ENCODE peak calls at places on chromosomes 4 and X, in four cellular contexts. N is HepG2, T is K562, E is GM12878. I is an unnamed sample.

GRCh38 chr4:165207431-165208321 is at the start of gene KLHL2:
- DNase-seq in E (no peak), T (peak), N (peak), I (peak)

GRCh38 chrX:152903589-152903988 is 5.7 kb downstream of the ZNF185 start:
- DNase-seq in T (no peak), N (no peak), E (no peak), I (no peak)

GRCh38 chrX:11363069-11363594 is 69.9 kb downstream of the AMELX start:
- DNase-seq in E (peak), N (no peak), T (no peak), I (no peak)

GRCh38 chrX:81489987-81490386 is 288.1 kb downstream of the SH3BGRL start:
- DNase-seq in T (no peak), E (no peak), N (no peak), I (no peak)

GRCh38 chrX:38206542-38206941 is 14.1 kb downstream of the SRPX start:
- DNase-seq in E (no peak), N (no peak), T (no peak), I (no peak)

GRCh38 chr4:153530284-153530995 is 64.3 kb downstream of the TMEM131L start:
- DNase-seq in N (no peak), T (no peak), E (no peak), I (no peak)

GRCh38 chr4:34720563-34720962 is 1523.8 kb downstream of the ARAP2 start:
- DNase-seq in E (no peak), T (no peak), N (peak), I (peak)

GRCh38 chr4:10596586-10597285 is 87.8 kb downstream of the CLNK start:
- DNase-seq in N (no peak), E (no peak), T (no peak), I (no peak)

GRCh38 chr4:93066746-93067145 is 761.8 kb upstream of the ATOH1 start:
- DNase-seq in T (no peak), E (no peak), N (no peak), I (no peak)

GRCh38 chr4:185398618-185399017 is 2.0 kb downstream of the ANKRD37 start:
- DNase-seq in N (no peak), E (no peak), T (no peak), I (no peak)

GRCh38 chrX:102746134-102746584 is 25.6 kb downstream of the GPRASP3 start:
- DNase-seq in T (no peak), E (no peak), N (no peak), I (no peak)

GRCh38 chr4:92522371-92522770 is 218.6 kb downstream of the GRID2 start:
- DNase-seq in E (no peak), T (no peak), N (no peak), I (no peak)

GRCh38 chrX:57952320-57952678 is 42.0 kb upstream of the ZXDA start:
- DNase-seq in N (no peak), T (no peak), E (no peak), I (no peak)

GRCh38 chr4:91904556-91904955 is 399.2 kb upstream of the GRID2 start:
- DNase-seq in N (no peak), E (no peak), T (no peak), I (no peak)

GRCh38 chrX:135973025-135973547 is 702 bp downstream of the MMGT1 start:
- DNase-seq in E (no peak), T (peak), N (no peak), I (peak)

GRCh38 chrX:57906790-57907189 is 3.5 kb downstream of the ZXDA start:
- DNase-seq in N (no peak), T (no peak), E (no peak), I (no peak)

GRCh38 chr4:187608001-187608421 is 387.6 kb upstream of the ZFP42 start:
- DNase-seq in T (no peak), N (no peak), E (no peak), I (no peak)

GRCh38 chrX:20653070-20653469 is 386.4 kb upstream of the RPS6KA3 start:
- DNase-seq in T (no peak), E (no peak), N (no peak), I (no peak)

GRCh38 chrX:66110112-66110511 is 53.9 kb upstream of the HEPH start:
- DNase-seq in E (no peak), T (peak), N (no peak), I (peak)

GRCh38 chr4:168218663-168219062 is 99.9 kb downstream of the DDX60 start:
- DNase-seq in N (no peak), T (no peak), E (no peak), I (no peak)

GRCh38 chr4:108107729-108108382 is 60.9 kb downstream of the LEF1 start:
- DNase-seq in N (no peak), E (no peak), T (peak), I (no peak)

GRCh38 chr4:106201373-106201772 is 114.6 kb downstream of the TBCK start:
- DNase-seq in N (peak), T (no peak), E (no peak), I (peak)

GRCh38 chr4:140426610-140427103 is 791 bp downstream of the CLGN start:
- DNase-seq in E (no peak), N (peak), T (peak), I (peak)

GRCh38 chr4:17142232-17142711 is 243.8 kb upstream of the LDB2 start:
- DNase-seq in N (no peak), T (no peak), E (no peak), I (no peak)

GRCh38 chr4:74768857-74769525 is 25.3 kb downstream of the BTC start:
- DNase-seq in N (peak), T (no peak), E (no peak), I (no peak)

GRCh38 chr4:17577660-17578481 is 873 bp downstream of the LAP3 start:
- DNase-seq in N (no peak), T (peak), E (no peak), I (peak)

GRCh38 chr4:41795796-41796195 is 47.3 kb upstream of the PHOX2B start:
- DNase-seq in E (no peak), T (no peak), N (no peak), I (no peak)

GRCh38 chr4:102693266-102693850 is 67.4 kb downstream of the MANBA start:
- DNase-seq in T (no peak), E (no peak), N (no peak), I (no peak)

GRCh38 chrX:21658152-21658737 is at the start of gene KLHL34:
- DNase-seq in E (no peak), N (no peak), T (no peak), I (no peak)

GRCh38 chr4:112514079-112514448 is 1.9 kb downstream of the NEUROG2 start:
- DNase-seq in E (no peak), N (no peak), T (no peak), I (peak)

DNA sequence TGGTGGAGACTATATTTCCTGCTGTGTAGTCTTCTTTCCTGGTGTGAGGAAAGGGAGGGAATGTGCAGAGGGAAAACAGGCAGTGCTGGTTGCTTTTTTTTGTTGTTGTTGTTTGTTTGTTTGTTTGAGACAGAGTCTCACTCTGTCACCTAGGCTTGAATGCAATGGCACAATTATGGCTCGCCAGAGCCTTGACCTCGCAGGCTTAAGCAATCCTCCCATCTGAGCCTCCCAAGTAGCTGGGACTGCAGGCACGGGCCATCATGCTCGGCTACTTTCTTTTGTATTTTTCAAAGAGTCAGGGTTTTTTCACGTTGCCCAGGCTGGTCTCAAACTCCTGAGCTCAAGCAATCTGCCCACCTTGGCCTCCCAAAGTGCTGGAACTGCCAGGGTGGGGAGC is 82.5 kb downstream of the RELL1 start:
- DNase-seq in N (no peak), T (no peak), E (no peak), I (no peak)
- TF ChIP-seq BHLHE40 in N (no peak), T (no peak), E (no peak), I (no peak)

GRCh38 chr4:122742933-122743829 is 10.7 kb downstream of the BBS12 start:
- DNase-seq in T (no peak), E (no peak), N (no peak), I (no peak)

GRCh38 chr4:122744229-122744628 is 11.7 kb downstream of the BBS12 start:
- DNase-seq in T (no peak), N (peak), E (no peak), I (no peak)

GRCh38 chr4:122733805-122734155 is 1.3 kb downstream of the BBS12 start:
- DNase-seq in N (no peak), E (no peak), T (no peak), I (no peak)

GRCh38 chr4:122739174-122739573 is 6.7 kb downstream of the BBS12 start:
- DNase-seq in T (no peak), E (no peak), N (no peak), I (no peak)
- TF ChIP-seq FOXM1 in T (no peak), E (no peak), N (no peak), I (no peak)

DNA sequence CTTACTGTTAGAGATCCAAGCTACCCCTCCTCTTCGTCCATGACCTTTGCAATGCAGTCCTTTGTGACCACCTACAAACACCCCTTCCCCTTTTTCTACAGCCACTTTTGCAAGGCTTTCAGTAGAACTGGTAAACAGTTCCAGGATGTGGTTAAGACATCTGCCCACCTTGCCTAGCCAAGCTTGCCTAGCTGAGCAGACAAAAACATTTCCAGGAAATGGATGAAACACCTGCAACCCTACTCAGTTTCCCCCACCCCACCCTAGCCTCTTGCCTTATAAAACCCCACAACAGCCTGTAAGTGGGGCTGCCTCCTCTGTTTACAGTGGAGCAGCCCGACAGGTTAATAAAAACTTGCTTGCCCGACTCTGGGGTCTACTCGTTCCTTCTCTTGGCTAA is 133.8 kb downstream of the ZC4H2 start:
- DNase-seq in E (no peak), N (no peak), T (no peak), I (no peak)
- TF ChIP-seq BHLHE40 in E (no peak), N (no peak), T (no peak), I (no peak)

DNA sequence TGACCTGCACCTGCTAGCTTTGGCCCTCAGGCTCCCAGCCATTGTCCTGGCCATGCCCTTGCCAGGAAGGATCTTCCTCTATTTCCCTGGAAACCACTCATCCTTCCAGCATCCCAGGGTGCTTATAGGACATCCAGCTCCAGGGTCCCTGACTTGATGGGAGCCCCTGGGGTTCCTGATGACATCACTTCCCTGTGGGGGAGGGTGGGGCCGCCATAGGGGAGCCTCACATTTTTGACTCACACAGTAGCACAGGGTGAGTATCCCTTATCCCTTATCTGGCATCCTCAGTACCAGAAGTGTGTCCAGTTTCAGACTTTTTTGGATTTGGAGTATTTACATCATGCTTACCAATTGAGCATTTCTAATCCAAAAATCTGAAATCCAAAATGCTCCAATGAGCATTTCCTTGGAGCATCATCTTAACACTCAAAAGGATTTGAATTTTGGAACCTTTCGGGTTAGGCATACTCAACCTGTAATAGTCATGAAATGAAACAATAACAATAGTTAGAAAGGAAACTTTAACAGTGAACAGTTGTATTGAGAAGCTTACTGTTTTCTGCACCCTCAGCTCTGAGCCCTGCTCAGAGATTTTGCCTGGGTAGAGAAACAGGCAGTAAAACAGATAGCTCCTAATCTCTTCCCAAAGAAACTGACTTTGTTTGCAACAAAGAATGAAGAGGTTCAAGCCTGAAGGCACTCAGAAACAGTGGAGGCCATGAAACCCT is 22.1 kb downstream of the TNIP2 start:
- DNase-seq in N (no peak), E (no peak), T (no peak), I (no peak)
- TF ChIP-seq FOXM1 in N (no peak), E (no peak), T (no peak), I (no peak)

DNA sequence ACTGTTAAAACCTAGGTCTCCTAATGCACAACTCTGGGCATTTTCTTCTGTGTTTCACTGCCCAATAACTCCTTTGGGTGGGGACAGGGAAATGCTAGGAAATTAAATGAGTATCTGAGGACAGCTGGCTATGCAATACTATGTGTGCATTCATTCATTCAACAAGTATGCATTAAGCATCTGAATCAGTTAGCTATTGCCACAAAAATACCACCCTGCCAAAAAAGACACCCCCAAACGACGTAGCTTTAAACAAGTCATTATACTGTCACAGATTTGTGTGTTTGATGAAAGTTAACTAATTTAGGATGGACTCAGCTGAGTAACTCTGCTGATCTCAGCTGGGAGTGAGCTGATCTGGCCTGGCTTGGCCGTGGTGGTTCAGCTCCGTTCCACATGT is 29.8 kb upstream of the PTCHD1 start:
- DNase-seq in T (no peak), E (no peak), N (no peak), I (no peak)
- TF ChIP-seq BHLHE40 in T (no peak), E (no peak), N (no peak), I (no peak)

DNA sequence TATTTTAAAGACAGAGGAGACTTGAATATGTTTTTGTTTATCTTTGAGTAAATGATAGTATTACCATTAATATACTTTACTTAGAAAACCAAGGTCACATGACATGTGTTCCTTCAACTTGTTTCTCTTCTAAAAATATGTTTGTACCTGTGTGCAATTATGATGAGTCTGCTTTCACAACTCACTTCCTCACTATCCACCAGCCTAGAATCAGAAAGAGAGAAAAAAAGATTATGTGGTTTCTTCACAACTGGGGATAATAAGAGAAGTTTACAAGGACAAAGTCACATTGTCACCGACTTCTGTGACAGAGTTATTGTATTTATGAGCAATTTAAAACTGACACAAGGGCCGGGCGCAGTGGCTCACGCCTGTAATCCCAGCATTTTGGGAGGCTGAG is 1112.1 kb downstream of the RPA4 start:
- DNase-seq in N (no peak), T (no peak), E (no peak), I (no peak)
- TF ChIP-seq FOXM1 in N (no peak), T (no peak), E (no peak), I (no peak)

GRCh38 chr4:7806080-7806630 is 133.5 kb downstream of the AFAP1 start:
- DNase-seq in T (no peak), N (peak), E (no peak), I (no peak)
- TF ChIP-seq BHLHE40 in T (no peak), N (no peak), E (no peak), I (no peak)

DNA sequence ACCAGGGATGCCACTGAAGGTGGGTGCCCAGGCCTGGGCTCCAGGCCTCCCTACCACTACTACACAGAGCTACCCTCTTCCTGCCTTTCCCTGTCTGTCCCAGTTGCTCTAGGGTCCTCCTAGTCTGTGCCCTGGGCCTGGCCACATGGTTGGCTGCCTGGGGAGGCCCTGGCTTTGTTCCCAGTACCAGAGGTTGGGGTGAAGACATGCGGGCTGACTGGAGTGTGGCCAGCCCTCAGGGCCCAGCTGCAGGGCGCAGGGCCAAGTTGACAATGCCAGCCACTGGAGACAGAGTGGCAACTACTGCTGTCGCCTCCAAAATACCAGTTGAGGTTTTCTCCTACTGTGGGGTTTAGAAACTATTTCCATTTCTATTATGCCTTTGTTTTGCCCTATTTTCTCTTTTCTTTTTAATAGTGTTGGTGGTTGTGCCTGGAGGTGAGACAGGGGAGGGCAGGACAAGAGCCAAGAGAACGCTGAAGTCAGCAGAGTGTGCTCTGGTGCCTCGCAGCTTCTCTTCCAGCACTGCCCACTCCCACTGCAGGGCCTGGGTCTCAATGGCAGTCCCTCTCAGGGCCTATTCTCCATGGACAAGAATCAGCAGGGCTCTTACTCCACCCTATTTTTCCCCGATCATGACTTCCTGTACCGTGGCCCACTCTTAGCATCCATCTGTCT is 32.2 kb upstream of the XPNPEP2 start:
- DNase-seq in N (no peak), E (no peak), T (no peak), I (no peak)
- TF ChIP-seq FOXM1 in N (no peak), E (no peak), T (no peak), I (no peak)

DNA sequence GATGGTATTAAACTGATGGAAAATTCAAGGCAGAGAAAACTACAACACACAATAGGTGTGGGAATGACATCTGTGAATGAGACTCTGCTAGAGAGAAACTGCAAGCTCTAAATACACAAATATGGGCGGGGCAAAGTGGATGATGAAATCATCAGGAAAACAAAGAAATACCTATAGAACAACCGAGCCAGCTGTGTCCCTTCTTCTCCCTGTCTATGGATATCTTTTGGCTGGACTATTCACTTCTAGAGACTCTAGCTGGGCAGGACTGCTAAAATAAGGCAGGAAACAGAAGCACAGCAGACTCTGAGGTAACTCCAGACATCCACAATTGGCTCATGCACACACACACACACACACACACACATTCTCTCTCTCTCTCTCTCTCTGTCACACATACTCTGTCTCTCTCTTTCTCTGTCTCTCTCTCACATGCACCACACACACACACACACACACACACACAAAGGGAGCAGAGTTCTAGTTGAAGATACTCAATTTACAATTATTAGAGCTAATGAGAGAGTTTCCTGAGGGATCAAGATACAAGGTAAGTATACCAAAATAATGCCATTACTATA is 27.2 kb upstream of the EDNRA start:
- DNase-seq in E (no peak), N (no peak), T (no peak), I (no peak)
- TF ChIP-seq BHLHE40 in E (no peak), N (no peak), T (no peak), I (no peak)

I was measured in HEK293T.